ENCODE peak calls at places on chromosome 14, in nine cellular contexts. B, J, R, Y, O, P, G, T and A are unnamed samples.

GRCh38 chr14:53571990-53572389 is 384.6 kb downstream of the BMP4 start:
- DNase-seq in B (no peak), J (no peak), R (no peak), Y (no peak), O (no peak), P (no peak), G (no peak), T (no peak), A (no peak)

GRCh38 chr14:50308363-50308762 is 3.7 kb downstream of the L2HGDH start:
- DNase-seq in B (no peak), J (no peak), R (no peak), Y (no peak), O (no peak), P (no peak), G (no peak), T (no peak), A (no peak)

GRCh38 chr14:22836301-22837058 is at the start of gene MMP14:
- DNase-seq in B (no peak), J (no peak), R (no peak), Y (peak), O (peak), P (peak), G (no peak), T (peak), A (no peak)

GRCh38 chr14:95102678-95103039 is 54.7 kb downstream of the DICER1 start:
- DNase-seq in B (no peak), J (no peak), R (no peak), Y (no peak), O (no peak), P (no peak), G (no peak), T (no peak), A (no peak)

GRCh38 chr14:70190156-70190555 is 1.4 kb upstream of the SLC8A3 start:
- DNase-seq in B (no peak), J (no peak), R (no peak), Y (no peak), O (no peak), P (no peak), G (no peak), T (no peak), A (no peak)

GRCh38 chr14:100665518-100666032 is 61.1 kb upstream of the DLK1 start:
- DNase-seq in B (no peak), J (no peak), R (no peak), Y (peak), O (peak), P (no peak), G (no peak), T (no peak), A (no peak)

GRCh38 chr14:49479432-49479831 is 106.7 kb downstream of the RPS29 start:
- DNase-seq in B (no peak), J (peak), R (no peak), Y (no peak), O (no peak), P (no peak), G (no peak), T (no peak), A (no peak)

GRCh38 chr14:22339277-22339676 is 249.7 kb downstream of the DAD1 start:
- DNase-seq in B (no peak), J (no peak), R (no peak), Y (no peak), O (no peak), P (no peak), G (no peak), T (peak), A (no peak)

GRCh38 chr14:54121461-54121860 is 164.8 kb upstream of the BMP4 start:
- DNase-seq in B (no peak), J (no peak), R (no peak), Y (no peak), O (no peak), P (no peak), G (no peak), T (no peak), A (no peak)

GRCh38 chr14:61860294-61860918 is 98.2 kb downstream of the SNAPC1 start:
- DNase-seq in B (peak), J (no peak), R (peak), Y (peak), O (peak), P (no peak), G (peak), T (no peak), A (no peak)

GRCh38 chr14:22536853-22537338 is 52.1 kb downstream of the DAD1 start:
- DNase-seq in B (no peak), J (no peak), R (peak), Y (peak), O (peak), P (peak), G (peak), T (peak), A (peak)

GRCh38 chr14:61514006-61514830 is 181.1 kb upstream of the HIF1A start:
- DNase-seq in B (no peak), J (no peak), R (no peak), Y (peak), O (no peak), P (no peak), G (no peak), T (no peak), A (no peak)

GRCh38 chr14:34062353-34062973 is 111.6 kb upstream of the EGLN3 start:
- DNase-seq in B (no peak), J (no peak), R (no peak), Y (no peak), O (no peak), P (no peak), G (no peak), T (no peak), A (no peak)
- H3K27ac ChIP-seq in B (no peak), J (no peak), R (no peak), Y (no peak), O (no peak), P (peak), G (no peak), T (peak), A (no peak)

GRCh38 chr14:68771631-68772030 is 21.2 kb downstream of the ZFP36L1 start:
- DNase-seq in B (no peak), J (peak), R (peak), Y (no peak), O (no peak), P (no peak), G (no peak), T (no peak), A (no peak)

GRCh38 chr14:68774771-68775613 is 17.9 kb downstream of the ZFP36L1 start:
- DNase-seq in B (no peak), J (peak), R (no peak), Y (peak), O (no peak), P (no peak), G (no peak), T (no peak), A (no peak)

GRCh38 chr14:68777644-68778043 is 15.2 kb downstream of the ZFP36L1 start:
- DNase-seq in B (no peak), J (no peak), R (no peak), Y (no peak), O (no peak), P (no peak), G (no peak), T (no peak), A (no peak)

GRCh38 chr14:68772761-68773381 is 20.0 kb downstream of the ZFP36L1 start:
- DNase-seq in B (no peak), J (no peak), R (peak), Y (no peak), O (no peak), P (no peak), G (no peak), T (no peak), A (no peak)

DNA sequence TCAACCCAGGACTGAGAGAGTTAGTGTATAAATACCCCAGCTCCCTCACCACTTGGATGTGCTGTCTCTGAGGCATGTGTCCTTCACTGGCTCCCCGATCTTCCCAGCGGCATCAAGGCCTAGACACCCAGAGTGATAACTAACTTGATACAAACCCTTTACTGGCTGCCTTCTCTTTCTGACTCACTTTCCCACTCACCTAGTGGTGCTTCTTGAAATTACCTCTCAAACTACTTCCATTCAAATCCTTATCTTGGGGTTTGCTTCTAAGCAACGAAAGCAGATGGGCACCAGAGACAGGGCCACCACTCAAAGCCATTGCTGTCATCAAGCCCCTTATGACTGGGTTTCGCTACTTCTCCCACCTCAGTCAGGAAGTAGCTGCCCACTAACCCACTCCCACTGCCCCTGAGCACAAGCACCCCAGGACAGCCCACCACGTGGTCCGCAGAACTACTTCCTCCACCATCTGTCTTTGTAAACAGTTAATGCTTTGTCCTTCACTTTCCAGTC is 17.2 kb downstream of the ZFP36L1 start:
- DNase-seq in B (no peak), J (peak), R (peak), Y (no peak), O (no peak), P (no peak), G (no peak), T (no peak), A (no peak)
- H3K27ac ChIP-seq in B (no peak), J (no peak), R (no peak), Y (no peak), O (no peak), P (peak), G (no peak), T (peak), A (no peak)

GRCh38 chr14:63478437-63478852 is 64.7 kb downstream of the PPP2R5E start:
- DNase-seq in B (no peak), J (no peak), R (no peak), Y (no peak), O (no peak), P (no peak), G (no peak), T (no peak), A (no peak)

GRCh38 chr14:63473194-63473788 is 69.9 kb downstream of the PPP2R5E start:
- DNase-seq in B (peak), J (no peak), R (no peak), Y (no peak), O (no peak), P (no peak), G (no peak), T (no peak), A (no peak)

GRCh38 chr14:63475761-63476160 is 67.4 kb downstream of the PPP2R5E start:
- DNase-seq in B (no peak), J (no peak), R (no peak), Y (no peak), O (no peak), P (no peak), G (no peak), T (no peak), A (no peak)

GRCh38 chr14:63478024-63478423 is 65.2 kb downstream of the PPP2R5E start:
- DNase-seq in B (no peak), J (no peak), R (peak), Y (no peak), O (peak), P (no peak), G (no peak), T (no peak), A (no peak)

GRCh38 chr14:63474844-63475243 is 68.3 kb downstream of the PPP2R5E start:
- DNase-seq in B (no peak), J (no peak), R (no peak), Y (no peak), O (no peak), P (no peak), G (no peak), T (no peak), A (no peak)
- H3K27ac ChIP-seq in B (no peak), J (no peak), R (no peak), Y (no peak), O (no peak), P (no peak), G (no peak), T (no peak), A (no peak)

DNA sequence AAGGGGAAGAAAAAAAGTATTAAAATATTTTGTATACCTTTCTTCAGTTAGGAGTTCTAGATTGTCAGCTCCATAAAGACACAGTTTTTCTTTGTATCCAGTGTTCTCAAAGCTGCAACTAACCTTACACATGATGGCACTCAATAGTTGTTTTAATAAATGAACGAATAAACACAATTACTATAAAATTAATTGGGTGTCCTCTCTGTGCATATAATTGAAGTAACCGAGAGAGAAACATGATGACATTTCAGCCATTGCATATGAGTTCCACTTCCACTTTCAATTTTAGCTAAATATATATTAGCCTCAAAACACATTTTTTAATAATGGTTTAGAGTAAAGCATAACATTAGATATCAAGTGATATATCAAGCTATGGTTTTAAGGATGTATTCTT is 671.2 kb downstream of the LRFN5 start:
- DNase-seq in B (no peak), J (no peak), R (no peak), Y (no peak), O (no peak), P (no peak), G (no peak), T (no peak), A (no peak)
- H3K27ac ChIP-seq in B (no peak), J (no peak), R (no peak), Y (no peak), O (no peak), P (no peak), G (no peak), T (no peak), A (no peak)

GRCh38 chr14:81776531-81776930 is 242.9 kb upstream of the SEL1L start:
- DNase-seq in B (no peak), J (no peak), R (no peak), Y (no peak), O (no peak), P (no peak), G (no peak), T (no peak), A (no peak)

GRCh38 chr14:81766597-81766996 is 232.9 kb upstream of the SEL1L start:
- DNase-seq in B (peak), J (no peak), R (no peak), Y (no peak), O (no peak), P (no peak), G (no peak), T (no peak), A (no peak)

GRCh38 chr14:81772391-81772790 is 238.7 kb upstream of the SEL1L start:
- DNase-seq in B (peak), J (no peak), R (no peak), Y (no peak), O (no peak), P (no peak), G (no peak), T (no peak), A (no peak)

GRCh38 chr14:81767266-81767987 is 233.8 kb upstream of the SEL1L start:
- DNase-seq in B (peak), J (no peak), R (no peak), Y (no peak), O (no peak), P (no peak), G (no peak), T (no peak), A (no peak)

DNA sequence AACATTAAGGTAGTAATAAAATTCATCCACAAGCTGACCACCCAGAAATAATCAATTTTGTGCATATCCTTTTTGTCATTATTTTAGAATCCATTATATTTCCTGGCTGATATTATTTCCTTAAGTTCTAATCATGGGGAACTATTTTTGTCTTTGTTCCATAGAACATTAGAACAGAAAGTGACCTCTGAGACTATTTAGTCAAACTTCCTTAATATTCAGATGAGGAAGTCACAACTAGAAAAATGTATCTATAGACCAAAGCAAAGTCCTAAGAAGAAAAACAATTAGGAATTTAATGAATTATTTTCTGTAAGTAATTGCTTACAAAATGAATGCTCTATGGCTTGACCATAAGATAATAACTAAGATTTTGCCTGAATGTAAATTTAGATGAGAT is 238.2 kb upstream of the SEL1L start:
- DNase-seq in B (no peak), J (no peak), R (no peak), Y (no peak), O (peak), P (no peak), G (no peak), T (no peak), A (no peak)
- H3K27ac ChIP-seq in B (peak), J (no peak), R (no peak), Y (no peak), O (no peak), P (no peak), G (no peak), T (no peak), A (no peak)

GRCh38 chr14:75259946-75260545 is 18.6 kb upstream of the FOS start:
- DNase-seq in B (no peak), J (no peak), R (no peak), Y (peak), O (no peak), P (no peak), G (no peak), T (no peak), A (no peak)
- H3K27ac ChIP-seq in B (peak), J (peak), R (peak), Y (peak), O (peak), P (peak), G (no peak), T (peak), A (peak)

GRCh38 chr14:65228436-65228835 is 126.1 kb upstream of the MAX start:
- DNase-seq in B (no peak), J (no peak), R (no peak), Y (no peak), O (no peak), P (no peak), G (no peak), T (peak), A (no peak)
- H3K27ac ChIP-seq in B (no peak), J (no peak), R (no peak), Y (no peak), O (no peak), P (no peak), G (no peak), T (no peak), A (peak)

DNA sequence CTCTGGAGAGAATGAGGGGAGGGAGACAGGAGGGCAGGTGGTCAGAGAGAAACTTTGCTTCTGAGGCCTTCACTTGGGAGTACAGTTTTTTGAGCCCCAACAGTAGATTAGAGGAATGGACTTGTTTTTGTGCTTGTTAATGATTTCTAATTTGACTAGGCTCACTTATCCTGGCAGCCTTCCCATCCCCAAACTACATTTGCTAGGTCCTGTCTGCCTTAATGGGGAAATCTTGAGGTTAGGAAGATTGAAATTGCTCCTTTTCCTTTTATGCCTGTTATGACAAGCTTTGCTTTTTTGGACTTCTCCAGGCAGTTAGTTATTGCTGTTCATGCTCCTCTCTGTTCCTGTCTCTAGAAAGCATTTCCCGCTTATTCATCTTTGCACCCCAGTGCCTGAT is 37.7 kb downstream of the SYNE2 start:
- DNase-seq in B (no peak), J (no peak), R (no peak), Y (peak), O (no peak), P (no peak), G (no peak), T (no peak), A (no peak)
- H3K27ac ChIP-seq in B (no peak), J (no peak), R (no peak), Y (no peak), O (peak), P (peak), G (peak), T (peak), A (no peak)

DNA sequence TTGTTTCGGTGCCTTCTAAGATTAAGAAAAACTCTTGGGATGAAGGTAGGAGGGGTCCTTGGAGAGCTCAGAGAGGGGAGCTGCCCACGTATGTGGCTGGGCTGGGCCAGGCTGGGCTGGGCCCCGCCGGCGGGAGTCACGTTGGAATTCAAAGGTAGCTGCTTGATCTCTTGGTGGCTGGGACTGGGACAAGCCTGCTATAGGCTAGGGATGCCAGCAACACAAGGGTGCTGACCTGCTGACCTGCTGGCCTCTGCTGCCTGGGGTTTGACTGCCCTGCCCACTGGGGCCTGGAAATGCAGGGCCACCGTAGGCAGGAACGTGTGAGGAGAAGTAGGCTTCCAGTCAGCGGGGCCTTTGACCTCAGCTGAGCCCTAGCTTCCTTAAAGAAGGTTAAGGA is 52.8 kb upstream of the GTF2A1 start:
- DNase-seq in B (no peak), J (no peak), R (no peak), Y (no peak), O (no peak), P (no peak), G (no peak), T (no peak), A (no peak)
- H3K27ac ChIP-seq in B (no peak), J (no peak), R (no peak), Y (no peak), O (no peak), P (no peak), G (no peak), T (no peak), A (peak)